ENCODE peak calls at places on chromosomes 5 and 9, in six cellular contexts. One of them, this sample, is unnamed.

GRCh38 chr5:6962256-6962655 is 249.0 kb downstream of the TENT4A start:
- DNase-seq in cardiac muscle cell: no peak
- DNase-seq in activated CD4-positive, alpha-beta T cell treated with anti-CD3 and anti-CD28 coated beads, Interleukin-2, amount 10 ng/mL, durations not matched to agents 24 days and 14 days: no peak
- DNase-seq in HCEC 1CT: no peak
- DNase-seq in memory B cell: no peak
- DNase-seq in BJ: no peak
- DNase-seq in this sample: no peak

GRCh38 chr9:38103340-38103739 is 34.3 kb upstream of the SHB start:
- DNase-seq in memory B cell: no peak
- DNase-seq in cardiac muscle cell: no peak
- DNase-seq in HCEC 1CT: no peak
- DNase-seq in activated CD4-positive, alpha-beta T cell treated with anti-CD3 and anti-CD28 coated beads, Interleukin-2, amount 10 ng/mL, durations not matched to agents 24 days and 14 days: no peak
- DNase-seq in BJ: no peak
- DNase-seq in this sample: no peak

GRCh38 chr9:137387034-137387890 is 35.7 kb downstream of the EXD3 start:
- DNase-seq in memory B cell: no peak
- DNase-seq in activated CD4-positive, alpha-beta T cell treated with anti-CD3 and anti-CD28 coated beads, Interleukin-2, amount 10 ng/mL, durations not matched to agents 24 days and 14 days: peak
- DNase-seq in HCEC 1CT: no peak
- DNase-seq in cardiac muscle cell: peak
- DNase-seq in BJ: no peak
- DNase-seq in this sample: no peak

GRCh38 chr5:95727764-95728191 is 3.4 kb upstream of the RHOBTB3 start:
- DNase-seq in BJ: no peak
- DNase-seq in HCEC 1CT: peak
- DNase-seq in cardiac muscle cell: peak
- DNase-seq in activated CD4-positive, alpha-beta T cell treated with anti-CD3 and anti-CD28 coated beads, Interleukin-2, amount 10 ng/mL, durations not matched to agents 24 days and 14 days: no peak
- DNase-seq in memory B cell: no peak
- DNase-seq in this sample: peak

GRCh38 chr9:93302586-93303257 is 118.8 kb downstream of the WNK2 start:
- DNase-seq in HCEC 1CT: peak
- DNase-seq in BJ: no peak
- DNase-seq in memory B cell: peak
- DNase-seq in activated CD4-positive, alpha-beta T cell treated with anti-CD3 and anti-CD28 coated beads, Interleukin-2, amount 10 ng/mL, durations not matched to agents 24 days and 14 days: peak
- DNase-seq in cardiac muscle cell: peak
- DNase-seq in this sample: peak

GRCh38 chr5:159412284-159413046 is 82.2 kb upstream of the IL12B start:
- DNase-seq in HCEC 1CT: no peak
- DNase-seq in cardiac muscle cell: peak
- DNase-seq in BJ: no peak
- DNase-seq in activated CD4-positive, alpha-beta T cell treated with anti-CD3 and anti-CD28 coated beads, Interleukin-2, amount 10 ng/mL, durations not matched to agents 24 days and 14 days: peak
- DNase-seq in memory B cell: no peak
- DNase-seq in this sample: no peak

GRCh38 chr5:126129431-126129830 is 293.8 kb upstream of the GRAMD2B start:
- DNase-seq in memory B cell: no peak
- DNase-seq in BJ: no peak
- DNase-seq in HCEC 1CT: no peak
- DNase-seq in activated CD4-positive, alpha-beta T cell treated with anti-CD3 and anti-CD28 coated beads, Interleukin-2, amount 10 ng/mL, durations not matched to agents 24 days and 14 days: no peak
- DNase-seq in cardiac muscle cell: no peak
- DNase-seq in this sample: no peak

GRCh38 chr9:124348831-124349230 is 66.4 kb downstream of the PSMB7 start:
- DNase-seq in memory B cell: no peak
- DNase-seq in HCEC 1CT: no peak
- DNase-seq in BJ: no peak
- DNase-seq in activated CD4-positive, alpha-beta T cell treated with anti-CD3 and anti-CD28 coated beads, Interleukin-2, amount 10 ng/mL, durations not matched to agents 24 days and 14 days: no peak
- DNase-seq in cardiac muscle cell: no peak
- DNase-seq in this sample: no peak

GRCh38 chr5:110099562-110099961 is 409.8 kb downstream of the MAN2A1 start:
- DNase-seq in BJ: no peak
- DNase-seq in HCEC 1CT: no peak
- DNase-seq in activated CD4-positive, alpha-beta T cell treated with anti-CD3 and anti-CD28 coated beads, Interleukin-2, amount 10 ng/mL, durations not matched to agents 24 days and 14 days: no peak
- DNase-seq in cardiac muscle cell: no peak
- DNase-seq in memory B cell: no peak
- DNase-seq in this sample: no peak

GRCh38 chr9:136742640-136743391 is at the start of gene LCN10:
- DNase-seq in BJ: no peak
- DNase-seq in memory B cell: no peak
- DNase-seq in activated CD4-positive, alpha-beta T cell treated with anti-CD3 and anti-CD28 coated beads, Interleukin-2, amount 10 ng/mL, durations not matched to agents 24 days and 14 days: no peak
- DNase-seq in cardiac muscle cell: no peak
- DNase-seq in HCEC 1CT: no peak
- DNase-seq in this sample: peak

GRCh38 chr5:109105631-109106267 is 304.0 kb downstream of the PJA2 start:
- DNase-seq in cardiac muscle cell: peak
- DNase-seq in HCEC 1CT: peak
- DNase-seq in activated CD4-positive, alpha-beta T cell treated with anti-CD3 and anti-CD28 coated beads, Interleukin-2, amount 10 ng/mL, durations not matched to agents 24 days and 14 days: no peak
- DNase-seq in memory B cell: no peak
- DNase-seq in BJ: peak
- DNase-seq in this sample: peak

GRCh38 chr9:13380903-13381302 is 101.4 kb upstream of the MPDZ start:
- DNase-seq in BJ: no peak
- DNase-seq in cardiac muscle cell: no peak
- DNase-seq in memory B cell: no peak
- DNase-seq in activated CD4-positive, alpha-beta T cell treated with anti-CD3 and anti-CD28 coated beads, Interleukin-2, amount 10 ng/mL, durations not matched to agents 24 days and 14 days: no peak
- DNase-seq in HCEC 1CT: no peak
- DNase-seq in this sample: no peak

GRCh38 chr5:5523066-5523505 is 100.6 kb downstream of the ICE1 start:
- DNase-seq in cardiac muscle cell: no peak
- DNase-seq in memory B cell: peak
- DNase-seq in HCEC 1CT: peak
- DNase-seq in BJ: no peak
- DNase-seq in activated CD4-positive, alpha-beta T cell treated with anti-CD3 and anti-CD28 coated beads, Interleukin-2, amount 10 ng/mL, durations not matched to agents 24 days and 14 days: peak
- DNase-seq in this sample: no peak

GRCh38 chr5:117691364-117691763 is 1116.7 kb upstream of the SEMA6A start:
- DNase-seq in memory B cell: no peak
- DNase-seq in activated CD4-positive, alpha-beta T cell treated with anti-CD3 and anti-CD28 coated beads, Interleukin-2, amount 10 ng/mL, durations not matched to agents 24 days and 14 days: no peak
- DNase-seq in cardiac muscle cell: no peak
- DNase-seq in BJ: no peak
- DNase-seq in HCEC 1CT: no peak
- DNase-seq in this sample: no peak

GRCh38 chr5:37272564-37272963 is 23.4 kb upstream of the CPLANE1 start:
- DNase-seq in cardiac muscle cell: peak
- DNase-seq in HCEC 1CT: peak
- DNase-seq in BJ: no peak
- DNase-seq in memory B cell: no peak
- DNase-seq in activated CD4-positive, alpha-beta T cell treated with anti-CD3 and anti-CD28 coated beads, Interleukin-2, amount 10 ng/mL, durations not matched to agents 24 days and 14 days: no peak
- DNase-seq in this sample: no peak

GRCh38 chr5:124841829-124842712 is 95.6 kb upstream of the ZNF608 start:
- DNase-seq in BJ: no peak
- DNase-seq in activated CD4-positive, alpha-beta T cell treated with anti-CD3 and anti-CD28 coated beads, Interleukin-2, amount 10 ng/mL, durations not matched to agents 24 days and 14 days: no peak
- DNase-seq in cardiac muscle cell: peak
- DNase-seq in memory B cell: no peak
- DNase-seq in HCEC 1CT: no peak
- DNase-seq in this sample: no peak

This sample was measured in SK-N-SH.